ENCODE peak calls at places on chromosomes 6 and 20, in four cellular contexts. S is H1, L is SK-N-SH, F is GM12878. Y is an unnamed sample.

GRCh38 chr6:167497387-167498056 is 172.6 kb downstream of the TTLL2 start:
- DNase-seq in F (no peak), S (no peak), L (no peak), Y (peak)

GRCh38 chr6:78942451-78942850 is 75.1 kb downstream of the IRAK1BP1 start:
- DNase-seq in F (no peak), S (no peak), L (no peak), Y (no peak)

GRCh38 chr6:154532426-154532825 is 21.9 kb upstream of the CNKSR3 start:
- DNase-seq in F (no peak), L (no peak), S (no peak), Y (no peak)

GRCh38 chr20:33370296-33370695 is 31.0 kb downstream of the CDK5RAP1 start:
- DNase-seq in F (no peak), L (no peak), S (no peak), Y (no peak)

GRCh38 chr6:26322645-26323482 is 42.1 kb upstream of the BTN3A2 start:
- DNase-seq in L (peak), F (peak), S (peak), Y (peak)

GRCh38 chr6:161257778-161258457 is 15.9 kb downstream of the AGPAT4 start:
- DNase-seq in S (no peak), L (no peak), F (no peak), Y (no peak)

GRCh38 chr20:63296411-63297299 is 3.7 kb downstream of the COL20A1 start:
- DNase-seq in F (no peak), S (no peak), L (no peak), Y (no peak)

GRCh38 chr20:29878281-29878741 is 1379.2 kb upstream of the DEFB115 start:
- DNase-seq in L (peak), S (no peak), F (no peak), Y (peak)

GRCh38 chr6:19851273-19852089 is 14.3 kb downstream of the ID4 start:
- DNase-seq in S (peak), L (peak), F (no peak), Y (peak)

GRCh38 chr6:23446394-23447001 is 679.5 kb upstream of the NRSN1 start:
- DNase-seq in F (no peak), L (peak), S (no peak), Y (no peak)

GRCh38 chr6:127971945-127972391 is 71.1 kb upstream of the THEMIS start:
- DNase-seq in F (no peak), S (no peak), L (no peak), Y (peak)

GRCh38 chr6:67535946-67536345 is 1099.1 kb upstream of the ADGRB3 start:
- DNase-seq in L (no peak), F (no peak), S (no peak), Y (no peak)

GRCh38 chr6:91081452-91082067 is 494.7 kb upstream of the MAP3K7 start:
- DNase-seq in L (peak), F (no peak), S (no peak), Y (peak)

GRCh38 chr6:12507641-12508040 is 208.9 kb upstream of the PHACTR1 start:
- DNase-seq in S (no peak), L (no peak), F (no peak), Y (no peak)

GRCh38 chr20:59825944-59826759 is 107.3 kb downstream of the SYCP2 start:
- DNase-seq in L (peak), F (no peak), S (peak), Y (no peak)

GRCh38 chr6:157789861-157790260 is 33.2 kb upstream of the SNX9 start:
- DNase-seq in F (no peak), S (peak), L (no peak), Y (peak)

GRCh38 chr20:45293041-45294002 is 13.3 kb upstream of the RBPJL start:
- DNase-seq in S (peak), L (peak), F (no peak), Y (peak)

GRCh38 chr6:109024368-109024767 is 70.3 kb downstream of the SESN1 start:
- DNase-seq in F (no peak), L (no peak), S (no peak), Y (no peak)

GRCh38 chr6:135796884-135797283 is 54.6 kb upstream of the PDE7B start:
- DNase-seq in F (no peak), S (no peak), L (peak), Y (no peak)

GRCh38 chr6:31578461-31579118 is 3.2 kb downstream of the TNF start:
- DNase-seq in L (no peak), F (no peak), S (no peak), Y (no peak)

GRCh38 chr20:50022676-50023075 is 39.9 kb downstream of the SNAI1 start:
- DNase-seq in F (no peak), S (no peak), L (no peak), Y (no peak)

GRCh38 chr6:27178001-27178730 is 69.3 kb upstream of the PRSS16 start:
- DNase-seq in F (peak), L (peak), S (no peak), Y (peak)

GRCh38 chr20:56411759-56412472 is at the start of gene CASS4:
- DNase-seq in F (no peak), L (no peak), S (no peak), Y (peak)

GRCh38 chr20:35743693-35744491 is 1.8 kb upstream of the RBM39 start:
- DNase-seq in F (no peak), L (no peak), S (no peak), Y (peak)

GRCh38 chr20:5931411-5931810 is 18.9 kb downstream of the TRMT6 start:
- DNase-seq in L (no peak), S (no peak), F (no peak), Y (no peak)

GRCh38 chr20:17648782-17649730 is 33.0 kb downstream of the RRBP1 start:
- DNase-seq in S (no peak), F (peak), L (peak), Y (no peak)

GRCh38 chr6:90658497-90658896 is 71.6 kb upstream of the MAP3K7 start:
- DNase-seq in L (no peak), S (no peak), F (no peak), Y (no peak)

GRCh38 chr6:134880487-134881190 is 69.3 kb downstream of the ALDH8A1 start:
- DNase-seq in F (no peak), S (no peak), L (no peak), Y (no peak)

GRCh38 chr6:41732601-41733348 is 2.6 kb downstream of the TFEB start:
- DNase-seq in F (peak), L (no peak), S (no peak), Y (no peak)

GRCh38 chr6:1009041-1009440 is 302.9 kb upstream of the FOXQ1 start:
- DNase-seq in F (peak), S (no peak), L (no peak), Y (no peak)

GRCh38 chr6:43129434-43130194 is 41.5 kb upstream of the SRF start:
- DNase-seq in L (peak), F (no peak), S (peak), Y (peak)

GRCh38 chr20:50601511-50602431 is 89.6 kb downstream of the RIPOR3 start:
- DNase-seq in F (no peak), L (no peak), S (no peak), Y (no peak)

GRCh38 chr6:105272783-105273182 is 93.0 kb upstream of the POPDC3 start:
- DNase-seq in L (no peak), F (no peak), S (no peak), Y (peak)

GRCh38 chr6:160668589-160668988 is 4.5 kb upstream of the LPA start:
- DNase-seq in F (no peak), S (no peak), L (no peak), Y (no peak)

GRCh38 chr6:2829253-2829652 is 12.4 kb downstream of the SERPINB1 start:
- DNase-seq in S (no peak), F (no peak), L (no peak), Y (no peak)

GRCh38 chr20:44776977-44777376 is 31.3 kb downstream of the KCNK15 start:
- DNase-seq in L (no peak), S (peak), F (no peak), Y (peak)

GRCh38 chr6:138468320-138469015 is 30.8 kb downstream of the NHSL1 start:
- DNase-seq in F (no peak), S (no peak), L (no peak), Y (peak)

GRCh38 chr6:153976921-153977693 is 61.9 kb upstream of the OPRM1 start:
- DNase-seq in L (peak), F (peak), S (no peak), Y (no peak)

GRCh38 chr6:108484016-108484415 is 76.7 kb upstream of the FOXO3 start:
- DNase-seq in L (no peak), S (no peak), F (no peak), Y (no peak)

GRCh38 chr6:13194852-13195251 is 133.5 kb downstream of the TBC1D7 start:
- DNase-seq in L (peak), S (no peak), F (no peak), Y (peak)

GRCh38 chr20:19785173-19785799 is 27.2 kb downstream of the RIN2 start:
- DNase-seq in F (no peak), S (no peak), L (no peak), Y (no peak)

GRCh38 chr20:19783966-19784401 is 25.9 kb downstream of the RIN2 start:
- DNase-seq in F (no peak), L (peak), S (no peak), Y (peak)

GRCh38 chr20:19785886-19786285 is 27.8 kb downstream of the RIN2 start:
- DNase-seq in F (no peak), S (no peak), L (no peak), Y (no peak)

GRCh38 chr20:19786311-19786710 is 28.3 kb downstream of the RIN2 start:
- DNase-seq in L (no peak), S (no peak), F (no peak), Y (no peak)

DNA sequence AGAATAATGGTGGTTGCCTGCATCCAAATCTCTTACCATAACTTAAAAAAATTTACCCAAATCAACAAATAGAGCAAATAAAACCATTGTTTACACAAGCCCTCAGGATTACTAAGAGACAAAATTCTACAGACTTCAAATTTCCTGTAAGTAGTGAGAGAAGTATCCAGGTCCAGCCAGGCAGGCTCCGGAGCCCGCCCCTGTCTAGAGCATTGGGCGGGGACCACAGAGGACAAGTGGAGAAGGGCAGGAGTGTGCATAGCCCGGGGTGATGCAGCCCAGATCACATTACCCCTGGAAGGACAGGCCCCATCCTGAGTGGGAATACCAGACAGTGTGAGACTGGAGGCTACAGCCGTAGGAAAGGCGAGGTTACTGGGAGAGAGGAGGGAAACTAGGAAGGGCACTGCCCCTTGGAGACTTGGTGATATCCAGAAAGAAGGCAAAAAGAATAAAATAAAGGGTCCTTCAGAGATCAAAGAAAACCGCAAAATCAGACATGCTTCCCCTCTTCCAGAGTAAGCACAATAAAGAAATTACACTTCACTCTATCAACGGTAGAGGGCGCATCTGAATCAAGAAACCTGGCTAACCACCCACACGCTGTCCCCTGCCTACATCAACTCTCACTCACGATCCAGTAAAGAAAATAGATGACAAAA is 26.6 kb downstream of the RIN2 start:
- DNase-seq in F (peak), S (peak), L (peak), Y (peak)
- TF ChIP-seq TCF12 in F (no peak), S (no peak), L (peak), Y (no peak)

GRCh38 chr20:7714549-7714948 is 225.7 kb downstream of the HAO1 start:
- DNase-seq in F (no peak), L (no peak), S (no peak), Y (peak)

GRCh38 chr20:7712661-7713060 is 227.6 kb downstream of the HAO1 start:
- DNase-seq in F (no peak), S (no peak), L (no peak), Y (no peak)

GRCh38 chr20:7708782-7709181 is 231.5 kb downstream of the HAO1 start:
- DNase-seq in S (no peak), F (no peak), L (no peak), Y (no peak)

GRCh38 chr20:7708112-7708511 is 232.1 kb downstream of the HAO1 start:
- DNase-seq in L (no peak), F (no peak), S (no peak), Y (no peak)

GRCh38 chr20:7710440-7710839 is 229.8 kb downstream of the HAO1 start:
- DNase-seq in L (no peak), F (no peak), S (no peak), Y (no peak)
- TF ChIP-seq TCF12 in L (no peak), F (no peak), S (no peak), Y (no peak)

GRCh38 chr6:131628726-131629125 is 684 bp upstream of the MED23 start:
- DNase-seq in L (no peak), S (no peak), F (no peak), Y (no peak)

GRCh38 chr6:131627724-131628682 is at the start of gene MED23:
- DNase-seq in L (peak), F (peak), S (peak), Y (peak)

GRCh38 chr6:131629656-131630055 is 1.6 kb upstream of the MED23 start:
- DNase-seq in S (no peak), L (no peak), F (no peak), Y (no peak)

GRCh38 chr6:131635384-131636340 is 1.4 kb upstream of the ENPP3 start:
- DNase-seq in L (no peak), F (no peak), S (no peak), Y (peak)

GRCh38 chr6:131631625-131632284 is 3.7 kb upstream of the MED23 start:
- DNase-seq in L (no peak), F (no peak), S (no peak), Y (peak)
- TF ChIP-seq TCF12 in L (no peak), F (no peak), S (no peak), Y (no peak)

GRCh38 chr20:40654876-40655275 is 34.2 kb downstream of the MAFB start:
- DNase-seq in L (no peak), F (no peak), S (no peak), Y (no peak)
- TF ChIP-seq TCF12 in L (no peak), F (no peak), S (no peak), Y (no peak)

GRCh38 chr20:1020614-1021013 is 18.5 kb upstream of the RSPO4 start:
- DNase-seq in L (no peak), F (no peak), S (no peak), Y (no peak)
- TF ChIP-seq TCF12 in L (no peak), F (no peak), S (no peak), Y (no peak)

GRCh38 chr20:6966721-6967120 is 199.2 kb downstream of the BMP2 start:
- DNase-seq in L (no peak), S (no peak), F (no peak), Y (no peak)
- TF ChIP-seq TCF12 in L (no peak), S (no peak), F (no peak), Y (no peak)